ENCODE peak calls at places on chromosomes 3 and 15, in five cellular contexts. J is spleen, A is AG04450, U is IMR-90, O is NB4. G is an unnamed sample.

GRCh38 chr15:28975766-28976179 is 90.0 kb downstream of the APBA2 start:
- DNase-seq in J (peak; percentile 70), A (no peak), U (peak; percentile 55), O (peak; percentile 68), G (peak; percentile 77)

GRCh38 chr15:78536134-78536533 is 4.1 kb upstream of the PSMA4 start:
- DNase-seq in J (no peak), A (no peak), U (peak; percentile 37), O (no peak), G (peak; percentile 12)

GRCh38 chr3:109430911-109431563 is 93.7 kb upstream of the DPPA4 start:
- DNase-seq in J (no peak), A (no peak), U (no peak), O (no peak), G (no peak)

GRCh38 chr3:33318709-33319380 is 41.6 kb downstream of the FBXL2 start:
- DNase-seq in J (no peak), A (no peak), U (peak; percentile 14), O (peak; percentile 6), G (peak; percentile 36)

GRCh38 chr3:74067296-74067695 is 442.6 kb upstream of the PDZRN3 start:
- DNase-seq in J (no peak), A (no peak), U (peak; percentile 32), O (peak; percentile 2), G (peak; percentile 63)

GRCh38 chr15:91887921-91888373 is 34.4 kb downstream of the SLCO3A1 start:
- DNase-seq in J (no peak), A (no peak), U (no peak), O (no peak), G (no peak)

GRCh38 chr3:114376091-114376490 is 82.3 kb downstream of the TIGIT start:
- DNase-seq in J (no peak), A (no peak), U (no peak), O (no peak), G (no peak)

GRCh38 chr3:116111765-116112164 is 333.5 kb downstream of the LSAMP start:
- DNase-seq in J (no peak), A (no peak), U (no peak), O (no peak), G (peak; percentile 4)

GRCh38 chr15:88878720-88879184 is 16.6 kb downstream of the HAPLN3 start:
- DNase-seq in J (no peak), A (no peak), U (peak; percentile 35), O (peak; percentile 74), G (peak; percentile 73)

GRCh38 chr3:139979991-139980390 is 45.0 kb downstream of the CLSTN2 start:
- DNase-seq in J (no peak), A (no peak), U (no peak), O (no peak), G (no peak)

GRCh38 chr3:135967867-135968266 is 2.3 kb downstream of the PPP2R3A start:
- DNase-seq in J (no peak), A (no peak), U (no peak), O (no peak), G (no peak)

GRCh38 chr3:135966875-135967274 is 1.3 kb downstream of the PPP2R3A start:
- DNase-seq in J (no peak), A (no peak), U (no peak), O (no peak), G (no peak)

GRCh38 chr3:135973846-135974245 is 8.3 kb downstream of the PPP2R3A start:
- DNase-seq in J (no peak), A (no peak), U (no peak), O (no peak), G (no peak)

GRCh38 chr3:135966349-135966695 is 794 bp downstream of the PPP2R3A start:
- DNase-seq in J (peak; percentile 79), A (no peak), U (no peak), O (no peak), G (no peak)

DNA sequence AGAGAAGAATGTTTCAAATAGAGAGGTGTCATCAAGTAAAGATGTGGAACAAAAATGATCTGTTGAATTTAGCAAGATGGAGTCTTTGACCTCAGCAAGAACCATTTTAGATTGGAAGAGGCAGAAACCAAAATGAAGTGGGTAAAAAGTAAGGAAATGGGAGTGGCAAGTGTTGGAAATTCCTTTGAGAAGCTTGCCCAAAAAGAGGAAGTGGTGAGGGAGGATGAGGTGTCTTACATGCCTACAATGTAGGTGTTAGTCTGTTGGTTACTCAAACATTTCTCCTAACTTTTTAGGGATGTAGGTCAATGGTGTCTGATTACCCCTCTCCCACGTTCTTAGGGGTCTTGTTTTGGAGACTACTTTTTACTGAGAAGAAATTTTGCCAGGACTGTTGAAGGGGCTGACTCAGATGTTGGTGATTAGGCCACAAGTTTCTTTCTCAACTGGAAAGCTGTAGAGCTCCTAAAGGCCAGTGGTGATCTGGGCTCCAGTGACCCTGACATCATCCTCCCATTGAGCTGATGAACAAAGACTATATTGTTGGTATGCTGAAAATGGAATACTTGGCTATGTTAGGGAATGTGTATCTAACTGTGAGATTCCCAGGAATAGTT is 5.1 kb downstream of the PPP2R3A start:
- DNase-seq in J (no peak), A (no peak), U (peak; percentile 44), O (peak; percentile 26), G (peak; percentile 41)
- TF ChIP-seq CTCF in J (no peak), A (no peak), U (no peak), O (no peak), G (no peak)

DNA sequence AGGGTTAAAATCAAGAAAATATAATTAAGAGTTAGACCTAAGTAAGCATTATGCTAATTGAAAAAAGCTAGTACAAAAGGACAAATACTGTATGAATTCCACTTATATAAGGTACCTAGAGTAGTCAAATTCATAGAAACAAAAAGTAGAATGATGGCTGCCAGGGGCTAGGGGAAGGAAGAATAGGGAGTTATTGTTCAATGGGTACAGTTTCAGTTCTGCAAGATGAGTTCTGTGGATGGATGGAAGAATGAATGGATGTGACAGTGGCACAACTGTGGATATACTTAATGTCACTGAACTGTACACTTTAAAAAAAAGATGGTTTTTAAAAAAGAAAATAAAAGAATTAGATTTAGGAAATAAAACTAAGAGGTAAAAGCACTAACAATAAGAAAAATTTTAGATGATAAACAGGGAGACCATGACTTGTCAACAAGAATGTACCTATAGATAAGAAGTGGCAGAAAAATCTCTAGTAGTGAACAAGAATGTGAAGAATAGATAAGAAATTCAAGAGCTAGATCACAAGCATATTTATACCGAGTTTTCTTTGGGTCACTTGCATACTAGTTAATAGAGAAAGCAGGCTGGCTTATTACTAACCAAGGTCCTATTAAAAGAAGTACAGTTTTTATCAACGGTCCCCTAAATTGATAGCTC is 5.5 kb downstream of the IFT80 start:
- DNase-seq in J (no peak), A (no peak), U (no peak), O (no peak), G (no peak)
- H3K4me3 ChIP-seq in J (no peak overlapping the region), A (no peak overlapping the region), U (no peak overlapping the region), O (no peak overlapping the region), G (no peak overlapping the region)

DNA sequence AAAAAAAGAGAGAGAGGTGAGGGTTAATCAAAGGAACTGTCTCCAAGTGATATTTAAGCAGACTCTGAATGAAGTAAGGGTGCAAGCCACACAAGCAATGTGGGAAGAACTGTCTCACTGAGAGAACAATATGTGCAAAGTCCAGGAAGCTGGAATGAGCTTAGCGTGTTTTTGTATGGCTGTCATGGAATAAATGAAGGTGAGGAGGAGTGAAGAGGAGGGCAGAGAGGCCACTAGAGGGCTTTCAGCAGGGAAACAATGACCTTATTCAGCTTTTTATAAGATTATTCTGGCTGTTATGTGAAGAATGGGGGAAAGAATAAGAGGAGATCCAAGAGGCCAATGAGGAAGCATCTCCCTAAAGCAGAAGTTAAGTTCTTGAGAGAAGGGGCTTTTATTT is 86.9 kb upstream of the COL8A1 start:
- DNase-seq in J (no peak), A (no peak), U (no peak), O (peak; percentile 2), G (no peak)
- TF ChIP-seq CTCF in J (no peak), A (peak; percentile 17), U (no peak), O (no peak), G (no peak)

GRCh38 chr3:137770821-137771399 is 6.8 kb downstream of the SOX14 start:
- DNase-seq in J (peak; percentile 72), A (no peak), U (no peak), O (no peak), G (peak; percentile 23)

GRCh38 chr3:137768361-137769320 is 4.5 kb downstream of the SOX14 start:
- DNase-seq in J (no peak), A (no peak), U (no peak), O (no peak), G (no peak)

GRCh38 chr3:137771401-137772230 is 7.5 kb downstream of the SOX14 start:
- DNase-seq in J (no peak), A (no peak), U (no peak), O (no peak), G (peak; percentile 3)

GRCh38 chr3:137769321-137770065 is 5.4 kb downstream of the SOX14 start:
- DNase-seq in J (no peak), A (no peak), U (no peak), O (no peak), G (no peak)

DNA sequence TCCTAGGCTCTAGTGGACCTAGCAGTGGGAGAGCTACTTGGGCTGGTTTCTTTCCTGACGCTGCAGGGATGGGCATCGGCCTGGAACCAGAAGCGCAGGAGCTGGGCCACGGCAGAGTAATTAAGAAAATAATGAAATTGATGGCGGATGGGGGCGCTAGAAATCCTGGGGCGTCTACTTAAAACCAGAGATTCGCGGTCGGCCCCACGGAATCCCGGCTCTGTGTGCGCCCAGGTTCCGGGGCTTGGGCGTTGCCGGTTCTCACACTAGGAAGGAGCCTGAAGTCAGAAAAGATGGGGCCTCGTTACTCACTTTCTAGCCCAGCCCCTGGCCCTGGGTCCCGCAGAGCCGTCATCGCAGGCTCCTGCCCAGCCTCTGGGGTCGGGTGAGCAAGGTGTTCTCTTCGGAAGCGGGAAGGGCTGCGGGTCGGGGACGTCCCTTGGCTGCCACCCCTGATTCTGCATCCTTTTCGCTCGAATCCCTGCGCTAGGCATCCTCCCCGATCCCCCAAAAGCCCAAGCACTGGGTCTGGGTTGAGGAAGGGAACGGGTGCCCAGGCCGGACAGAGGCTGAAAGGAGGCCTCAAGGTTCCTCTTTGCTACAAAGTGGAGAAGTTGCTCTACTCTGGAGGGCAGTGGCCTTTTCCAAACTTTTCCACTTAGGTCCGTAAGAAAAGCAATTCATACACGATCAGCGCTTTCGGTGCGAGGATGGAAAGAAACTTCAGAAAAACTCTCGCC is 6.1 kb downstream of the SOX14 start:
- DNase-seq in J (no peak), A (no peak), U (no peak), O (no peak), G (peak; percentile 7)
- H3K4me3 ChIP-seq in J (peak overlapping the region; percentile 13), A (no peak overlapping the region), U (no peak overlapping the region), O (no peak overlapping the region), G (no peak overlapping the region)

GRCh38 chr3:57977755-57978715 is 30.2 kb upstream of the FLNB start:
- DNase-seq in J (no peak), A (no peak), U (no peak), O (no peak), G (no peak)
- TF ChIP-seq CTCF in J (no peak), A (no peak), U (no peak), O (no peak), G (no peak)

GRCh38 chr15:66778716-66779115 is 76.7 kb downstream of the SMAD6 start:
- DNase-seq in J (peak; percentile 45), A (no peak), U (no peak), O (no peak), G (no peak)

GRCh38 chr15:66778314-66778665 is 76.3 kb downstream of the SMAD6 start:
- DNase-seq in J (no peak), A (no peak), U (no peak), O (no peak), G (no peak)

GRCh38 chr15:66777596-66778313 is 75.7 kb downstream of the SMAD6 start:
- DNase-seq in J (peak; percentile 40), A (no peak), U (no peak), O (no peak), G (no peak)

GRCh38 chr15:66775127-66776105 is 73.4 kb downstream of the SMAD6 start:
- DNase-seq in J (peak; percentile 35), A (no peak), U (no peak), O (no peak), G (no peak)

GRCh38 chr15:66777054-66777453 is 75.0 kb downstream of the SMAD6 start:
- DNase-seq in J (peak; percentile 37), A (no peak), U (no peak), O (no peak), G (no peak)
- H3K4me3 ChIP-seq in J (no peak overlapping the region), A (no peak overlapping the region), U (no peak overlapping the region), O (no peak overlapping the region), G (no peak overlapping the region)

G was measured in foreskin fibroblast.